ENCODE peak calls at places on chromosomes 12 and 14, in five cellular contexts. V is PC-3, T is ascending aorta, A is A549, H is cardiac muscle cell. Z is an unnamed sample.

GRCh38 chr14:99427632-99428315 is 52.9 kb downstream of the SETD3 start:
- DNase-seq in V (no peak), H (peak; percentile 18), A (no peak), T (no peak), Z (peak; percentile 22)

GRCh38 chr14:50615566-50615965 is 52.5 kb downstream of the SAV1 start:
- DNase-seq in V (no peak), T (no peak), A (no peak), H (no peak), Z (no peak)

GRCh38 chr12:45622210-45622937 is 107.1 kb upstream of the ARID2 start:
- DNase-seq in H (no peak), V (no peak), T (no peak), A (no peak), Z (no peak)

GRCh38 chr12:95473440-95473946 is 459 bp upstream of the METAP2 start:
- DNase-seq in V (peak; percentile 58), T (no peak), A (peak; percentile 54), H (peak; percentile 48), Z (peak; percentile 25)

GRCh38 chr12:93403988-93404803 is 26.5 kb downstream of the NUDT4 start:
- DNase-seq in T (no peak), V (no peak), A (no peak), H (peak; percentile 77), Z (no peak)

GRCh38 chr12:152440-152839 is 61.5 kb downstream of the SLC6A12 start:
- DNase-seq in H (peak; percentile 46), V (no peak), T (no peak), A (no peak), Z (no peak)

GRCh38 chr12:124774054-124774461 is 89.6 kb downstream of the SCARB1 start:
- DNase-seq in V (no peak), A (no peak), H (peak; percentile 48), T (no peak), Z (no peak)

GRCh38 chr14:74948228-74949175 is 6.9 kb downstream of the PGF start:
- DNase-seq in T (no peak), A (no peak), H (no peak), V (no peak), Z (no peak)

GRCh38 chr14:90545966-90546751 is 149.3 kb downstream of the CALM1 start:
- DNase-seq in A (no peak), V (no peak), H (no peak), T (peak; percentile 41), Z (peak; percentile 41)

GRCh38 chr12:50355365-50355764 is 41.0 kb downstream of the FAM186A start:
- DNase-seq in T (no peak), V (no peak), H (no peak), A (no peak), Z (no peak)
- H3K4me1 ChIP-seq in T (no peaks in the 10 kb centered on the region), V (peaks cover 5% of the 10 kb centered on the region), H (peaks cover 4% of the 10 kb centered on the region), A (peaks cover 7% of the 10 kb centered on the region), Z (no peaks in the 10 kb centered on the region)

GRCh38 chr12:34389378-34390170 is 367.3 kb downstream of the ALG10 start:
- DNase-seq in T (no peak), H (no peak), V (no peak), A (no peak), Z (no peak)
- H3K9me3 ChIP-seq in T (peaks cover 5% of the 10 kb centered on the region), H (no peaks in the 10 kb centered on the region), V (no peaks in the 10 kb centered on the region), A (no peaks in the 10 kb centered on the region), Z (no peaks in the 10 kb centered on the region)

GRCh38 chr12:52390739-52391617 is 5.5 kb upstream of the KRT84 start:
- DNase-seq in V (peak; percentile 62), H (peak; percentile 50), T (no peak), A (peak; percentile 58), Z (no peak)
- TF ChIP-seq CTCF in V (peak; percentile 92), H (peak; percentile 78), T (no peak), A (peak; percentile 61), Z (peak; percentile 61)

DNA sequence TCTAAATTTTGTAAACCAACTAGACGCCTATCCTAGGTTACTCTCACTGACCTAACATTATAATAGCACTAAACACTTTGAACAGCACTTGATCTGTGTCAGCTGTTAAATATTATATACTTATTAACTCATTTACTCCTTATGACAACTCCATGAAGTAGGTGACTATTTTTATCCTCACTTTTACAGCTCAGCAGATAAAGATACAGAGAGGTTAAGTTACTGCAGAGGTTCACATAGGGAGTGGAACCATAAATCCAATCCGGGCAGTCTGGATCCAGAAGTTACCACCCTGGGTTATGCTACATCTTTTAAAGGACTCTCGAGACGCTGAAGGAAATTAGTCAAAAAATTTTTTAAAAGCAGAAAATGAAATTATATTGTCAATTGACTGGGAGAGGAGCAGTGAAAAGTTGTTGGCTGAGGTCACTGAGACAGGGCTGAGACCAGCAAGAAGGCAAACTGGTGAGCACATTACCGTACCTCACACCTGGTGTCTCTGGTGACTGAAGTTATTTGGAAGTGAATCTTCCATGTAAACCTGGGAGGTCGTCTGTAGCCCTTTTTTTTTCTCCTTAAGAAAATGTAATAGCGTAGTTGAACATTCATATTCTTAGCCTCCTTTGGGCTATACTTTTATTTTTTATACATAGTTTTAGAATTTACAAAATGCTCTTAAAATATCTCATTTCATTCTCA is 1.2 kb upstream of the RIMKLB start:
- DNase-seq in H (no peak), A (no peak), T (no peak), V (no peak), Z (no peak)
- H3K4me1 ChIP-seq in H (peaks cover 31% of the 10 kb centered on the region), A (peaks cover 10% of the 10 kb centered on the region), T (peaks cover 19% of the 10 kb centered on the region), V (no peaks in the 10 kb centered on the region), Z (no peaks in the 10 kb centered on the region)

GRCh38 chr12:110957652-110958051 is 37.3 kb upstream of the MYL2 start:
- DNase-seq in V (no peak), H (no peak), T (no peak), A (no peak), Z (peak; percentile 61)
- H3K9me3 ChIP-seq in V (no peaks in the 10 kb centered on the region), H (no peaks in the 10 kb centered on the region), T (no peaks in the 10 kb centered on the region), A (peaks cover 18% of the 10 kb centered on the region), Z (no peaks in the 10 kb centered on the region)

GRCh38 chr14:106493962-106494823 is 967.8 kb downstream of the TMEM121 start:
- DNase-seq in A (no peak), V (no peak), T (no peak), H (no peak), Z (no peak)

GRCh38 chr14:106489112-106489881 is 962.9 kb downstream of the TMEM121 start:
- DNase-seq in A (no peak), V (no peak), T (no peak), H (no peak), Z (no peak)

GRCh38 chr14:106490442-106490841 is 964.1 kb downstream of the TMEM121 start:
- DNase-seq in T (no peak), H (no peak), V (no peak), A (no peak), Z (no peak)

GRCh38 chr14:106488293-106488692 is 961.9 kb downstream of the TMEM121 start:
- DNase-seq in T (no peak), A (no peak), H (no peak), V (no peak), Z (no peak)

GRCh38 chr14:106491851-106492250 is 965.5 kb downstream of the TMEM121 start:
- DNase-seq in A (peak; percentile 50), H (no peak), T (no peak), V (peak; percentile 9), Z (peak; percentile 54)
- TF ChIP-seq CTCF in A (peak; percentile 11), H (no peak), T (no peak), V (peak; percentile 35), Z (peak; percentile 59)

GRCh38 chr12:64749466-64750202 is 9.6 kb downstream of the GNS start:
- DNase-seq in H (no peak), V (no peak), A (no peak), T (no peak), Z (no peak)

GRCh38 chr12:64747681-64748080 is 11.5 kb downstream of the GNS start:
- DNase-seq in H (peak; percentile 21), A (no peak), V (peak; percentile 17), T (no peak), Z (no peak)

GRCh38 chr12:64744422-64745258 is 14.6 kb downstream of the GNS start:
- DNase-seq in H (peak; percentile 42), A (peak; percentile 12), T (no peak), V (peak; percentile 34), Z (no peak)

GRCh38 chr12:64745259-64745807 is 13.9 kb downstream of the GNS start:
- DNase-seq in A (no peak), V (peak; percentile 78), H (no peak), T (no peak), Z (no peak)

DNA sequence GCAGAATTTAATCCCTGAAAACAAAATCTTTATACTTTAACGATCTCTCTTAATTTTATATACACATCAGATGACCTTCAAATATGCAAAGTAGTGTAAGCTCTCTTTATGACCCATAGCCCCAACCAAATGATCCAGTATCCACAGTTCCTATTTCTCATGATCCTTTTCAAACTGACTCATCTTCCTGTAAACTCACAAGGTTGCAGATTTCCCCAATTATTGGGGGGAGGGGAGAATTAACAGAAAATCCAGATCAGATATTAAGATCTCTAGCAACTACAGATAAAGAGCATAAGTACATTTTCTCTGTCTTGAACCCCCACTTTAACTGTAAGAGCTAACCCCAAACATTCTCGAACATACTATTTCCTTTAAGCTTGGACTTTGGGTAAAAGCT is 12.5 kb downstream of the GNS start:
- DNase-seq in T (no peak), H (peak; percentile 24), A (no peak), V (peak; percentile 47), Z (no peak)
- H3K4me1 ChIP-seq in T (peaks cover 7% of the 10 kb centered on the region), H (no peaks in the 10 kb centered on the region), A (peaks cover 21% of the 10 kb centered on the region), V (peaks cover 28% of the 10 kb centered on the region), Z (no peaks in the 10 kb centered on the region)

GRCh38 chr12:34625116-34625515 is 602.8 kb downstream of the ALG10 start:
- DNase-seq in T (no peak), H (no peak), V (peak; percentile 78), A (peak; percentile 42), Z (no peak)

GRCh38 chr12:34626363-34627157 is 604.3 kb downstream of the ALG10 start:
- DNase-seq in H (no peak), T (no peak), V (no peak), A (no peak), Z (no peak)
- H3K9me3 ChIP-seq in H (no peaks in the 10 kb centered on the region), T (no peaks in the 10 kb centered on the region), V (no peaks in the 10 kb centered on the region), A (no peaks in the 10 kb centered on the region), Z (no peaks in the 10 kb centered on the region)

DNA sequence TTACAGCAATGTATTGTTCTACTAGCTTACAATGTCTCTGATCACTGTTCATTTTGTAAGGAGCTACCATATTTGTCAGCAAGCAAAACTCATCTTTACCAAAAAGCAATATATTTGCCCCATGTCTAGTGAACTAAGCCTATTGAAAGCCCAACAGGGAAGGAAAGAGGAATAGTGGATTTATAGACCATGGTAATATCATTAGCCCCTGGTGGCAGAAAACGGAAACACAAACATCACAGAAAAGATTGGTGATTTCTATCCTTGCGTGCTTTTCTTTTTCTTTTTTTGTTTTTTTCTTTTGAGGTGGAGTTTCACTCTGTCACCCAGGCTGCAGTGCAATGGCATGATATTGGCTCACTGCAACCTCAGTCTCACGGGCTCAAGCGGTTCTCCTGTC is 1562.4 kb upstream of the TMEM132C start:
- DNase-seq in A (no peak), T (no peak), V (peak; percentile 11), H (no peak), Z (no peak)
- TF ChIP-seq CTCF in A (no peak), T (no peak), V (peak; percentile 50), H (no peak), Z (no peak)

DNA sequence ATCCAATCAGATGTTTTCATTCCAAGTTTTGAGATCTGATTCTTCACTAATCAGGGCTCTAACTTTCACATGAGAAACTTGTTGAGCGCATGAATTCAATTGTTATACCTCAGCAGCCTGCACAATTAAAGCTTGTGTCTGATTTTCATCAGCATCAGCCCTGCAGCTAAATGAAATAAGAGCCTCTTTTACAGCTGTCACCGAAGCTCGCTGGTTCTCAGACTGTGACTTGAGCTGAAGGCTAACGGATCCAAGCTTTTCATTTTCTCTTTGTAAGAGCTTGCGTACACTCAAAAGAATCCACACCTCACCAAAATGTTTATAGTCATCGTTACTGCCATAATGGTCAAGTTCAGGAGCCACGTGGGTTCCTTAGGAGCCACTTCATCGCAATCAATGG is 65.5 kb upstream of the BEGAIN start:
- DNase-seq in T (no peak), A (no peak), H (no peak), V (no peak), Z (no peak)
- H3K4me1 ChIP-seq in T (no peaks in the 10 kb centered on the region), A (peaks cover 18% of the 10 kb centered on the region), H (no peaks in the 10 kb centered on the region), V (peaks cover 23% of the 10 kb centered on the region), Z (peaks cover 40% of the 10 kb centered on the region)